ENCODE peak calls at places on chromosomes 6 and 20, in five cellular contexts. One of them, this sample, is unnamed.

GRCh38 chr6:51644426-51644825 is 443.0 kb downstream of the PKHD1 start:
- DNase-seq in A549: no peak
- DNase-seq in mesothelial cell of epicardium: no peak
- DNase-seq in GM20000: no peak
- DNase-seq in endothelial cell: no peak
- DNase-seq in this sample: no peak

GRCh38 chr20:62216636-62217566 is 3.2 kb downstream of the HRH3 start:
- DNase-seq in A549: no peak
- DNase-seq in mesothelial cell of epicardium: no peak
- DNase-seq in GM20000: no peak
- DNase-seq in endothelial cell: no peak
- DNase-seq in this sample: no peak

GRCh38 chr6:5671162-5671561 is 335.6 kb downstream of the NRN1 start:
- DNase-seq in A549: no peak
- DNase-seq in mesothelial cell of epicardium: no peak
- DNase-seq in GM20000: peak
- DNase-seq in endothelial cell: no peak
- DNase-seq in this sample: no peak

GRCh38 chr6:116409756-116410155 is 39.0 kb downstream of the DSE start:
- DNase-seq in A549: no peak
- DNase-seq in mesothelial cell of epicardium: no peak
- DNase-seq in GM20000: peak
- DNase-seq in endothelial cell: no peak
- DNase-seq in this sample: no peak

GRCh38 chr6:158009935-158010585 is 28.4 kb downstream of the SYNJ2 start:
- DNase-seq in A549: no peak
- DNase-seq in mesothelial cell of epicardium: no peak
- DNase-seq in GM20000: no peak
- DNase-seq in endothelial cell: no peak
- DNase-seq in this sample: no peak

GRCh38 chr6:106964954-106965353 is 9.6 kb downstream of the CD24 start:
- DNase-seq in A549: no peak
- DNase-seq in mesothelial cell of epicardium: no peak
- DNase-seq in GM20000: no peak
- DNase-seq in endothelial cell: no peak
- DNase-seq in this sample: no peak

GRCh38 chr6:122567034-122567433 is 43.2 kb upstream of the PKIB start:
- DNase-seq in A549: no peak
- DNase-seq in mesothelial cell of epicardium: no peak
- DNase-seq in GM20000: no peak
- DNase-seq in endothelial cell: no peak
- DNase-seq in this sample: no peak

GRCh38 chr20:50191065-50191565 is 485 bp downstream of the CEBPB start:
- DNase-seq in A549: no peak
- DNase-seq in mesothelial cell of epicardium: no peak
- DNase-seq in GM20000: peak
- DNase-seq in endothelial cell: peak
- DNase-seq in this sample: peak

GRCh38 chr6:85756982-85757381 is 114.3 kb upstream of the SYNCRIP start:
- DNase-seq in A549: peak
- DNase-seq in mesothelial cell of epicardium: no peak
- DNase-seq in GM20000: no peak
- DNase-seq in endothelial cell: no peak
- DNase-seq in this sample: no peak

GRCh38 chr6:37693546-37694250 is 4.0 kb downstream of the MDGA1 start:
- DNase-seq in A549: no peak
- DNase-seq in mesothelial cell of epicardium: no peak
- DNase-seq in GM20000: no peak
- DNase-seq in endothelial cell: no peak
- DNase-seq in this sample: no peak

GRCh38 chr6:119182875-119183274 is 104.4 kb upstream of the FAM184A start:
- DNase-seq in A549: no peak
- DNase-seq in mesothelial cell of epicardium: no peak
- DNase-seq in GM20000: no peak
- DNase-seq in endothelial cell: no peak
- DNase-seq in this sample: no peak

GRCh38 chr6:140809694-140810101 is 1323.0 kb upstream of the GJE1 start:
- DNase-seq in A549: no peak
- DNase-seq in mesothelial cell of epicardium: no peak
- DNase-seq in GM20000: peak
- DNase-seq in endothelial cell: no peak
- DNase-seq in this sample: no peak

GRCh38 chr6:166592818-166593217 is 6.3 kb upstream of the RAMACL start:
- DNase-seq in A549: no peak
- DNase-seq in mesothelial cell of epicardium: no peak
- DNase-seq in GM20000: no peak
- DNase-seq in endothelial cell: no peak
- DNase-seq in this sample: no peak

GRCh38 chr6:23532227-23532626 is 593.8 kb upstream of the NRSN1 start:
- DNase-seq in A549: no peak
- DNase-seq in mesothelial cell of epicardium: no peak
- DNase-seq in GM20000: no peak
- DNase-seq in endothelial cell: no peak
- DNase-seq in this sample: no peak

GRCh38 chr20:41004561-41005360 is 23.9 kb upstream of the TOP1 start:
- DNase-seq in A549: no peak
- DNase-seq in mesothelial cell of epicardium: no peak
- DNase-seq in GM20000: no peak
- DNase-seq in endothelial cell: no peak
- DNase-seq in this sample: no peak

GRCh38 chr6:170522565-170523183 is 30.4 kb downstream of the PSMB1 start:
- DNase-seq in A549: peak
- DNase-seq in mesothelial cell of epicardium: no peak
- DNase-seq in GM20000: no peak
- DNase-seq in endothelial cell: peak
- DNase-seq in this sample: no peak

GRCh38 chr6:105753184-105754097 is 332.7 kb upstream of the PRDM1 start:
- DNase-seq in A549: no peak
- DNase-seq in mesothelial cell of epicardium: no peak
- DNase-seq in GM20000: no peak
- DNase-seq in endothelial cell: no peak
- DNase-seq in this sample: no peak

GRCh38 chr6:24451581-24452041 is 37.8 kb downstream of the GPLD1 start:
- DNase-seq in A549: no peak
- DNase-seq in mesothelial cell of epicardium: no peak
- DNase-seq in GM20000: no peak
- DNase-seq in endothelial cell: no peak
- DNase-seq in this sample: no peak

GRCh38 chr6:9404351-9405146 is 969.2 kb upstream of the SLC35B3 start:
- DNase-seq in A549: no peak
- DNase-seq in mesothelial cell of epicardium: no peak
- DNase-seq in GM20000: no peak
- DNase-seq in endothelial cell: no peak
- DNase-seq in this sample: no peak

GRCh38 chr6:126145386-126145785 is 159.0 kb downstream of the TRMT11 start:
- DNase-seq in A549: no peak
- DNase-seq in mesothelial cell of epicardium: no peak
- DNase-seq in GM20000: no peak
- DNase-seq in endothelial cell: no peak
- DNase-seq in this sample: no peak

GRCh38 chr6:374956-375355 is 16.6 kb upstream of the IRF4 start:
- DNase-seq in A549: no peak
- DNase-seq in mesothelial cell of epicardium: no peak
- DNase-seq in GM20000: no peak
- DNase-seq in endothelial cell: no peak
- DNase-seq in this sample: no peak

GRCh38 chr6:373031-373430 is 18.5 kb upstream of the IRF4 start:
- DNase-seq in A549: no peak
- DNase-seq in mesothelial cell of epicardium: no peak
- DNase-seq in GM20000: no peak
- DNase-seq in endothelial cell: no peak
- DNase-seq in this sample: no peak

GRCh38 chr6:376823-377571 is 14.6 kb upstream of the IRF4 start:
- DNase-seq in A549: no peak
- DNase-seq in mesothelial cell of epicardium: no peak
- DNase-seq in GM20000: no peak
- DNase-seq in endothelial cell: no peak
- DNase-seq in this sample: no peak

GRCh38 chr6:372336-372911 is 19.1 kb upstream of the IRF4 start:
- DNase-seq in A549: no peak
- DNase-seq in mesothelial cell of epicardium: no peak
- DNase-seq in GM20000: no peak
- DNase-seq in endothelial cell: no peak
- DNase-seq in this sample: peak

DNA sequence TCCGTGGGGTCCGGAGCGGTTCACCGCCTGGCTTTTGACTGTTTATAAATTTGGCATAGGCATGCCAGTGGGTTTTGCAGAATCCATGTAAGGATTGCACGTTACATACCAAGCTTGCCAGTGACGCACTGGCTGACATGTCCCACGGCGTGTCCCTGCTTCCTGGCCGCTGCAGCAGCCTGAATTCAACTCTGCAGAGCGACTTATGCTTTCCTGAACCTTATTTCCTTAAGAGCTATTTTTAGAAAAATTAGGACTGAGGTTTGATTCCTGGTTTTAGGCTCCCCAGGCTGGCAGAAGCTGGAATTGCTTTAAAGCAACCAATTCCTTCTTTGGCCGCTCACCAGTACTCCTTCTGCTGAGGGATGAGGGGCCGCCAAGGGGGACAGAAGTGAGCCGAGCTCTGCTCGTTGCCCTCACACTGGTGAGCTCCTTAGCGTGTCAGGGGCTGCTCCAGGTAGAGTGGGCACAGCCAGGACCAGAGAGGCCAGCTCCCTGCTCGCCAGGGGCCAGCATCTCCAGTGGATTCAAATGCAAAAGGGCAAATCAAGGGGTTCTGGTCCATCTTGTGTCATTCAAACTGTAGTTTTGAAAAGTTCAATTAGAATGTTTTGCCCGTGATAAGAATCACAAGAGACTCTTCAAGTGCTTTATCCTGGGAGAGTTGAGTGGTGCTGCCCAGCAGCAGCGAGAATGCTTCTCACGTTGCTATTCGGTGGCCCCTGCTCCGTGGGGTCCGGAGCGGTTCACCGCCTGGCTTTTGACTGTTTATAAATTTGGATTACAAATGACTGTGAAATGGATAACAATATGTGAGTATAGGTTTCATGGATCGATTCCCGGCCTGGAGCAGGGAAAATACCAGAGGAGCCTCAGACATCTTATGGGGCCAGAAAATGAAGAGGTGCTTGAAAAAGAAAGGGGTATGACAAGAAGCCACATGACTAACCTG is 17.5 kb upstream of the IRF4 start:
- DNase-seq in A549: no peak
- DNase-seq in mesothelial cell of epicardium: no peak
- DNase-seq in GM20000: no peak
- DNase-seq in endothelial cell: no peak
- DNase-seq in this sample: no peak
- TF ChIP-seq CTCF in A549: no peak
- TF ChIP-seq CTCF in mesothelial cell of epicardium: no peak
- TF ChIP-seq CTCF in GM20000: no peak
- TF ChIP-seq CTCF in endothelial cell: no peak
- TF ChIP-seq CTCF in this sample: no peak

GRCh38 chr6:89299451-89299850 is 15.6 kb downstream of the GABRR2 start:
- DNase-seq in A549: peak
- DNase-seq in mesothelial cell of epicardium: no peak
- DNase-seq in GM20000: no peak
- DNase-seq in endothelial cell: no peak
- DNase-seq in this sample: no peak
- TF ChIP-seq CTCF in A549: no peak
- TF ChIP-seq CTCF in mesothelial cell of epicardium: no peak
- TF ChIP-seq CTCF in GM20000: no peak
- TF ChIP-seq CTCF in endothelial cell: no peak
- TF ChIP-seq CTCF in this sample: no peak

GRCh38 chr6:95081231-95081630 is 496.1 kb upstream of the MANEA start:
- DNase-seq in A549: no peak
- DNase-seq in mesothelial cell of epicardium: no peak
- DNase-seq in GM20000: no peak
- DNase-seq in endothelial cell: no peak
- DNase-seq in this sample: no peak

GRCh38 chr6:95081949-95082348 is 495.4 kb upstream of the MANEA start:
- DNase-seq in A549: no peak
- DNase-seq in mesothelial cell of epicardium: no peak
- DNase-seq in GM20000: no peak
- DNase-seq in endothelial cell: no peak
- DNase-seq in this sample: no peak

GRCh38 chr6:95083506-95083905 is 493.8 kb upstream of the MANEA start:
- DNase-seq in A549: no peak
- DNase-seq in mesothelial cell of epicardium: no peak
- DNase-seq in GM20000: no peak
- DNase-seq in endothelial cell: no peak
- DNase-seq in this sample: no peak

DNA sequence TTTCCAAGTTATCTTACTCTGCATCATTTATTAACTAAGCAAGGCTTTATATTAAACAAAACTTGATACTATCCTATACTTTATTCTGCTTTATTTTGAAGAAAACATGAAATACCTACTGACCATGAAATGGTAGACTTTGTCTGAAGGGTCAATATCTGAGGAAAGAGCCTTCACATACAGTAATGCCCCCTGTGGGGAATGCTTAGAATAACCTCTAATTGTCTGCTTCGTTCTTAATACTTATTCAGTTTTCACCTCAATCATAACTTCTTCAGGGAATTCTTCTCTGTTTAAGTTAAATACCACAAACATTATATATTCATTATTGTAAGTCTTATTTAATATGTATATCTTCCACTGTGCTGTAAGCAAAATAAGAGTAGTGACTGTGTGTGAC is 498.9 kb upstream of the MANEA start:
- DNase-seq in A549: no peak
- DNase-seq in mesothelial cell of epicardium: no peak
- DNase-seq in GM20000: no peak
- DNase-seq in endothelial cell: no peak
- DNase-seq in this sample: no peak
- TF ChIP-seq CTCF in A549: no peak
- TF ChIP-seq CTCF in mesothelial cell of epicardium: no peak
- TF ChIP-seq CTCF in GM20000: no peak
- TF ChIP-seq CTCF in endothelial cell: no peak
- TF ChIP-seq CTCF in this sample: no peak

DNA sequence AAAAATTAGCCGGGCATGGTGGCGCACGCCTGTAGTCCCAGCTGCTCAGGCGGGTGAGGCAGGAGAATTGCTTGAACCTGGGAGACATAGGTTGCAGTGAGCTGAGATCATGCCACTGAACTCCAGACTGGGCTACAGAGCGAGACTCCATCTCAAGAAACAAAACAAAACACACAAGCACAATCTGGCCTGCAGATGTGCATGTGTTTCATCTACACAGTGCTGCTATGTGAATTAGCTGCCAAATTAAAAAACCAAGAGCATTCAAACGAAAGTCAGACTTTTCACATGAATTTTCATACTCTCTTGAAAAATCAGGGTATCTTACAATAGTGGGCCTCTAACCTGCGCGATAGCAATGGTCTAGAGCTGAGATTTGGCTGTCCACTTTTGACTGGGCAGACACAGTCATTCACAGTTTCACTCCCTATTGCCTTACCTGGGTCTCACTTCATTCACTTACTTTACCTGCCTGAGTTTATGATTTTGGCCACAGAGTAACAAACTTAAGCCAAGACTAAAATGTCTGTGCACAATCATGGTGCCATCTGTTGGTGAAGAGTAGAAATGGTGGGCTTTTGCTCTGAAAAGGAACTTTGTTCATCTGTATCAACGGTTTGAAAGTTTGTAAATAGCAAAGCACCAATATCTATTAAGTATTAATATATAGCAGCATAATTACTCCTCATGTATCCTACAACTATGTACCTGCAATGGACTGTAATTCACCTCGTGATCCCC is 138.4 kb upstream of the UST start:
- DNase-seq in A549: peak
- DNase-seq in mesothelial cell of epicardium: no peak
- DNase-seq in GM20000: no peak
- DNase-seq in endothelial cell: no peak
- DNase-seq in this sample: no peak
- TF ChIP-seq CTCF in A549: peak
- TF ChIP-seq CTCF in mesothelial cell of epicardium: no peak
- TF ChIP-seq CTCF in GM20000: peak
- TF ChIP-seq CTCF in endothelial cell: peak
- TF ChIP-seq CTCF in this sample: no peak

This sample was measured in activated B cell treated with CpG ODN at 0.5 μM for 24 hours.